ENCODE peak calls at places on chromosomes 7 and 10, in eight cellular contexts. One of them, this sample, is unnamed. For H3K4me1, the result is how much of the 10 kb centered on the place peaks cover.

GRCh38 chr7:8260871-8261707 is 878 bp downstream of the ICA1 start:
- DNase-seq in MM.1S: peak
- DNase-seq in prostate gland: peak
- DNase-seq in mammary epithelial cell: peak
- DNase-seq in suprapubic skin: peak
- DNase-seq in Panc1: no peak
- DNase-seq in left ventricle myocardium inferior: peak
- DNase-seq in hepatocyte: peak
- DNase-seq in this sample: peak

GRCh38 chr10:58152698-58153263 is 114.9 kb downstream of the IPMK start:
- DNase-seq in suprapubic skin: no peak
- DNase-seq in MM.1S: peak
- DNase-seq in mammary epithelial cell: peak
- DNase-seq in left ventricle myocardium inferior: peak
- DNase-seq in Panc1: no peak
- DNase-seq in prostate gland: peak
- DNase-seq in hepatocyte: peak
- DNase-seq in this sample: no peak

GRCh38 chr7:68792351-68792750 is 805.9 kb upstream of the AUTS2 start:
- DNase-seq in suprapubic skin: no peak
- DNase-seq in mammary epithelial cell: no peak
- DNase-seq in prostate gland: no peak
- DNase-seq in MM.1S: no peak
- DNase-seq in Panc1: no peak
- DNase-seq in left ventricle myocardium inferior: no peak
- DNase-seq in hepatocyte: no peak
- DNase-seq in this sample: no peak

GRCh38 chr7:71752171-71752935 is 620.4 kb downstream of the GALNT17 start:
- DNase-seq in mammary epithelial cell: peak
- DNase-seq in MM.1S: peak
- DNase-seq in Panc1: no peak
- DNase-seq in prostate gland: no peak
- DNase-seq in hepatocyte: peak
- DNase-seq in left ventricle myocardium inferior: peak
- DNase-seq in suprapubic skin: no peak
- DNase-seq in this sample: no peak

GRCh38 chr7:155921086-155921803 is 109.0 kb upstream of the SHH start:
- DNase-seq in suprapubic skin: no peak
- DNase-seq in MM.1S: no peak
- DNase-seq in mammary epithelial cell: no peak
- DNase-seq in Panc1: no peak
- DNase-seq in hepatocyte: no peak
- DNase-seq in prostate gland: no peak
- DNase-seq in left ventricle myocardium inferior: no peak
- DNase-seq in this sample: no peak

GRCh38 chr7:158317238-158318205 is 270.1 kb downstream of the PTPRN2 start:
- DNase-seq in Panc1: no peak
- DNase-seq in left ventricle myocardium inferior: no peak
- DNase-seq in prostate gland: no peak
- DNase-seq in mammary epithelial cell: no peak
- DNase-seq in suprapubic skin: no peak
- DNase-seq in MM.1S: no peak
- DNase-seq in hepatocyte: peak
- DNase-seq in this sample: no peak

GRCh38 chr10:44911081-44911540 is at the start of gene TMEM72:
- DNase-seq in suprapubic skin: no peak
- DNase-seq in hepatocyte: peak
- DNase-seq in prostate gland: no peak
- DNase-seq in Panc1: no peak
- DNase-seq in left ventricle myocardium inferior: no peak
- DNase-seq in mammary epithelial cell: no peak
- DNase-seq in MM.1S: no peak
- DNase-seq in this sample: no peak

GRCh38 chr10:48604408-48605263 is at the start of gene ARHGAP22:
- DNase-seq in Panc1: no peak
- DNase-seq in MM.1S: peak
- DNase-seq in left ventricle myocardium inferior: peak
- DNase-seq in prostate gland: no peak
- DNase-seq in hepatocyte: peak
- DNase-seq in suprapubic skin: no peak
- DNase-seq in mammary epithelial cell: peak
- DNase-seq in this sample: no peak

GRCh38 chr7:152435384-152436278 is at the start of gene KMT2C:
- DNase-seq in hepatocyte: peak
- DNase-seq in suprapubic skin: no peak
- DNase-seq in mammary epithelial cell: peak
- DNase-seq in left ventricle myocardium inferior: peak
- DNase-seq in MM.1S: peak
- DNase-seq in prostate gland: peak
- DNase-seq in Panc1: no peak
- DNase-seq in this sample: no peak

GRCh38 chr7:77980087-77980713 is 181.6 kb downstream of the PHTF2 start:
- DNase-seq in left ventricle myocardium inferior: no peak
- DNase-seq in prostate gland: no peak
- DNase-seq in suprapubic skin: no peak
- DNase-seq in MM.1S: no peak
- DNase-seq in hepatocyte: no peak
- DNase-seq in Panc1: no peak
- DNase-seq in mammary epithelial cell: no peak
- DNase-seq in this sample: no peak

GRCh38 chr10:110568055-110568735 is 700 bp downstream of the SMC3 start:
- DNase-seq in Panc1: no peak
- DNase-seq in left ventricle myocardium inferior: peak
- DNase-seq in suprapubic skin: peak
- DNase-seq in hepatocyte: peak
- DNase-seq in mammary epithelial cell: peak
- DNase-seq in prostate gland: peak
- DNase-seq in MM.1S: peak
- DNase-seq in this sample: no peak

GRCh38 chr7:4386190-4386589 is 295.9 kb upstream of the FOXK1 start:
- DNase-seq in MM.1S: no peak
- DNase-seq in suprapubic skin: no peak
- DNase-seq in hepatocyte: no peak
- DNase-seq in prostate gland: no peak
- DNase-seq in Panc1: no peak
- DNase-seq in mammary epithelial cell: no peak
- DNase-seq in left ventricle myocardium inferior: no peak
- DNase-seq in this sample: no peak

DNA sequence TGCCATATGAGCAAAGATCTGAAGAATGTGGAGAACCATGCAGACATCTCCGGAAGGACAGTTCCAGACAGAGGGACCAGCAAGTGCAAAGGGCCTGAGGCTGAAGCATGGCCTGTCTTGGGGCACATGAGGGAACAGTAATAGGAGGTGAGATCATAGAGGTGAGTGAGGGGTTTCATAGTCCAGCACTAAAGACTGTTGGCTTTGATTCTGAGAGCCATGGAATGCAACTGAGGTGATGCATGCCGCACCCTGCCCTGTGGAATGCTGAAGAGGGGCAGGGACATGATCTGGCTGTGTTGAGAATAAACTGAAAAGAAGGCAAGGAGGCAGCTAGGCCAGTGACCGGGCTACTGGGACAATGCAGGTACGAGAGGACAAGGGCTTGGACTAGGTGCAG is 253.1 kb upstream of the KLF14 start:
- DNase-seq in mammary epithelial cell: peak
- DNase-seq in suprapubic skin: no peak
- DNase-seq in Panc1: no peak
- DNase-seq in hepatocyte: no peak
- DNase-seq in prostate gland: no peak
- DNase-seq in left ventricle myocardium inferior: no peak
- DNase-seq in MM.1S: no peak
- DNase-seq in this sample: no peak
- H3K4me3 ChIP-seq in mammary epithelial cell: no peak
- H3K4me3 ChIP-seq in suprapubic skin: no peak
- H3K4me3 ChIP-seq in Panc1: no peak
- H3K4me3 ChIP-seq in hepatocyte: no peak
- H3K4me3 ChIP-seq in prostate gland: no peak
- H3K4me3 ChIP-seq in left ventricle myocardium inferior: no peak
- H3K4me3 ChIP-seq in MM.1S: no peak
- H3K4me3 ChIP-seq in this sample: no peak

GRCh38 chr7:30143748-30144251 is 9.0 kb downstream of the MTURN start:
- DNase-seq in MM.1S: peak
- DNase-seq in mammary epithelial cell: peak
- DNase-seq in hepatocyte: no peak
- DNase-seq in Panc1: no peak
- DNase-seq in prostate gland: no peak
- DNase-seq in left ventricle myocardium inferior: no peak
- DNase-seq in suprapubic skin: no peak
- DNase-seq in this sample: no peak
- H3K27ac ChIP-seq in MM.1S: peak
- H3K27ac ChIP-seq in mammary epithelial cell: no peak
- H3K27ac ChIP-seq in hepatocyte: no peak
- H3K27ac ChIP-seq in Panc1: no peak
- H3K27ac ChIP-seq in prostate gland: no peak
- H3K27ac ChIP-seq in left ventricle myocardium inferior: no peak
- H3K27ac ChIP-seq in suprapubic skin: peak
- H3K27ac ChIP-seq in this sample: peak

GRCh38 chr10:132453470-132453861 is 56.5 kb downstream of the PWWP2B start:
- DNase-seq in left ventricle myocardium inferior: no peak
- DNase-seq in prostate gland: no peak
- DNase-seq in MM.1S: no peak
- DNase-seq in hepatocyte: no peak
- DNase-seq in mammary epithelial cell: no peak
- DNase-seq in Panc1: no peak
- DNase-seq in suprapubic skin: no peak
- DNase-seq in this sample: no peak
- H3K4me1 ChIP-seq in left ventricle myocardium inferior: under half
- H3K4me1 ChIP-seq in prostate gland: under half
- H3K4me1 ChIP-seq in MM.1S: under half
- H3K4me1 ChIP-seq in hepatocyte: under half
- H3K4me1 ChIP-seq in mammary epithelial cell: under half
- H3K4me1 ChIP-seq in Panc1: under half
- H3K4me1 ChIP-seq in suprapubic skin: under half
- H3K4me1 ChIP-seq in this sample: under half

GRCh38 chr10:61000769-61001730 is 57.1 kb upstream of the RHOBTB1 start:
- DNase-seq in MM.1S: peak
- DNase-seq in suprapubic skin: no peak
- DNase-seq in prostate gland: peak
- DNase-seq in left ventricle myocardium inferior: no peak
- DNase-seq in Panc1: no peak
- DNase-seq in mammary epithelial cell: peak
- DNase-seq in hepatocyte: peak
- DNase-seq in this sample: no peak
- H3K4me3 ChIP-seq in MM.1S: peak
- H3K4me3 ChIP-seq in suprapubic skin: peak
- H3K4me3 ChIP-seq in prostate gland: peak
- H3K4me3 ChIP-seq in left ventricle myocardium inferior: peak
- H3K4me3 ChIP-seq in Panc1: peak
- H3K4me3 ChIP-seq in mammary epithelial cell: peak
- H3K4me3 ChIP-seq in hepatocyte: peak
- H3K4me3 ChIP-seq in this sample: peak

GRCh38 chr10:123930340-123931001 is 38.9 kb upstream of the CPXM2 start:
- DNase-seq in suprapubic skin: no peak
- DNase-seq in hepatocyte: no peak
- DNase-seq in left ventricle myocardium inferior: no peak
- DNase-seq in prostate gland: no peak
- DNase-seq in Panc1: no peak
- DNase-seq in MM.1S: no peak
- DNase-seq in mammary epithelial cell: no peak
- DNase-seq in this sample: no peak
- H3K27ac ChIP-seq in suprapubic skin: peak
- H3K27ac ChIP-seq in hepatocyte: no peak
- H3K27ac ChIP-seq in left ventricle myocardium inferior: no peak
- H3K27ac ChIP-seq in prostate gland: no peak
- H3K27ac ChIP-seq in Panc1: no peak
- H3K27ac ChIP-seq in MM.1S: no peak
- H3K27ac ChIP-seq in mammary epithelial cell: no peak
- H3K27ac ChIP-seq in this sample: no peak

GRCh38 chr10:84256510-84257342 is 11.9 kb downstream of the RGR start:
- DNase-seq in mammary epithelial cell: peak
- DNase-seq in MM.1S: no peak
- DNase-seq in suprapubic skin: no peak
- DNase-seq in hepatocyte: peak
- DNase-seq in Panc1: no peak
- DNase-seq in prostate gland: no peak
- DNase-seq in left ventricle myocardium inferior: peak
- DNase-seq in this sample: no peak
- H3K4me1 ChIP-seq in mammary epithelial cell: under half
- H3K4me1 ChIP-seq in MM.1S: under half
- H3K4me1 ChIP-seq in suprapubic skin: under half
- H3K4me1 ChIP-seq in hepatocyte: under half
- H3K4me1 ChIP-seq in Panc1: under half
- H3K4me1 ChIP-seq in prostate gland: under half
- H3K4me1 ChIP-seq in left ventricle myocardium inferior: under half
- H3K4me1 ChIP-seq in this sample: under half

DNA sequence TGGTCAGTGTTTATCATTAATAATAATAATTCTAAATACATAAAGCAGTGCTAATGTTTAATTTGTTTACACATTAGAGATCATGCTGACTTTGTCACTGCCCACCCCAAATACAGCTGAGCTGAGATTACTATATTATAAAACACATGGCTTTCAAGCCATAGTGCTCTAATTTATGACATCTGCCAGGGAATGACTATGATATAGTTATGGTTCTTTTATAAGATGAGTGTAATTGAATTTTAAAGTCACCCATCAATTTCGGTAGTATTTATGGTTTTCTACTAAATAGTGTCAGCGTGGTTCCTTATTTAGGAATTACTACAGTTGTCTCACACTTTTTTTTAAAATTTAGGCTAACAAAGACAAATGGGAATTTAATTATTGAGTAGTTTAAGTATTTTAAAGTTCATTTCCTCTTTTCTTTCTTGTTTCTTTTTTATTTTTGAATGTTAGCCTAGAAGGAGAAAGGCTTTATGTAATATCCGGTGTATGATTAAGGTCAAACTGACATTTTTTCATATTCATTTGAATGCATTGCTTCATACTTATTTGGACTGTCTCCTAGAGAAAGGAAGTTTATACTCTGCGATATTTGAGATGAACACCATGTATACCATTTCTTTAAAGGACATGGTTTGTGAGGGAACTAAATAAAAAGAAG is 3.9 kb downstream of the CDK14 start:
- DNase-seq in mammary epithelial cell: no peak
- DNase-seq in prostate gland: no peak
- DNase-seq in MM.1S: no peak
- DNase-seq in left ventricle myocardium inferior: no peak
- DNase-seq in hepatocyte: no peak
- DNase-seq in Panc1: no peak
- DNase-seq in suprapubic skin: no peak
- DNase-seq in this sample: no peak
- H3K4me3 ChIP-seq in mammary epithelial cell: no peak
- H3K4me3 ChIP-seq in prostate gland: no peak
- H3K4me3 ChIP-seq in MM.1S: no peak
- H3K4me3 ChIP-seq in left ventricle myocardium inferior: no peak
- H3K4me3 ChIP-seq in hepatocyte: no peak
- H3K4me3 ChIP-seq in Panc1: no peak
- H3K4me3 ChIP-seq in suprapubic skin: no peak
- H3K4me3 ChIP-seq in this sample: no peak

GRCh38 chr7:122886357-122887081 is at the start of gene CADPS2:
- DNase-seq in mammary epithelial cell: peak
- DNase-seq in prostate gland: peak
- DNase-seq in MM.1S: peak
- DNase-seq in suprapubic skin: peak
- DNase-seq in hepatocyte: peak
- DNase-seq in Panc1: no peak
- DNase-seq in left ventricle myocardium inferior: peak
- DNase-seq in this sample: peak
- H3K27ac ChIP-seq in mammary epithelial cell: no peak
- H3K27ac ChIP-seq in prostate gland: peak
- H3K27ac ChIP-seq in MM.1S: peak
- H3K27ac ChIP-seq in suprapubic skin: peak
- H3K27ac ChIP-seq in hepatocyte: peak
- H3K27ac ChIP-seq in Panc1: no peak
- H3K27ac ChIP-seq in left ventricle myocardium inferior: peak
- H3K27ac ChIP-seq in this sample: peak

This sample was measured in RWPE2.